ENCODE peak calls at places on chromosomes 5 and 9, in nine cellular contexts. Z, A, K, S, O, H, E, P and J are unnamed samples.
A peak's percentile ranks its signal among the peaks of the same experiment; 100 is the strongest.

GRCh38 chr9:79325501-79325900 is 246.3 kb upstream of the TLE4 start:
- DNase-seq in Z (no peak), A (no peak), K (no peak), S (no peak), O (no peak), H (no peak), E (no peak), P (no peak), J (no peak)

GRCh38 chr5:73136277-73136606 is 15.9 kb downstream of the TMEM171 start:
- DNase-seq in Z (no peak), A (no peak), K (no peak), S (no peak), O (no peak), H (peak; percentile 37), E (no peak), P (no peak), J (no peak)

GRCh38 chr5:124669956-124670671 is 76.3 kb downstream of the ZNF608 start:
- DNase-seq in Z (no peak), A (no peak), K (no peak), S (no peak), O (no peak), H (peak; percentile 68), E (no peak), P (no peak), J (no peak)

GRCh38 chr9:17191095-17191494 is 56.3 kb downstream of the CNTLN start:
- DNase-seq in Z (no peak), A (no peak), K (no peak), S (no peak), O (no peak), H (peak; percentile 60), E (no peak), P (no peak), J (no peak)

GRCh38 chr9:134559013-134559412 is 82.6 kb upstream of the COL5A1 start:
- DNase-seq in Z (peak; percentile 25), A (no peak), K (no peak), S (no peak), O (no peak), H (no peak), E (peak; percentile 24), P (no peak), J (no peak)

GRCh38 chr9:133771486-133772482 is 33.6 kb upstream of the SARDH start:
- DNase-seq in Z (peak; percentile 65), A (no peak), K (peak; percentile 23), S (no peak), O (no peak), H (no peak), E (peak; percentile 39), P (no peak), J (no peak)

GRCh38 chr5:55551298-55551846 is 16.6 kb upstream of the PLPP1 start:
- DNase-seq in Z (no peak), A (no peak), K (no peak), S (no peak), O (no peak), H (no peak), E (no peak), P (no peak), J (no peak)

GRCh38 chr5:159444441-159445082 is 114.3 kb upstream of the IL12B start:
- DNase-seq in Z (no peak), A (peak; percentile 57), K (no peak), S (no peak), O (no peak), H (peak; percentile 76), E (no peak), P (no peak), J (no peak)

GRCh38 chr5:108258001-108258400 is 123.9 kb downstream of the FBXL17 start:
- DNase-seq in Z (no peak), A (no peak), K (no peak), S (no peak), O (no peak), H (peak; percentile 8), E (no peak), P (no peak), J (no peak)

GRCh38 chr9:113221800-113222481 is 597 bp downstream of the SLC31A1 start:
- DNase-seq in Z (no peak), A (no peak), K (no peak), S (no peak), O (peak; percentile 39), H (no peak), E (no peak), P (no peak), J (no peak)

GRCh38 chr9:133477992-133478850 is 678 bp downstream of the SLC2A6 start:
- DNase-seq in Z (peak; percentile 89), A (peak; percentile 65), K (no peak), S (no peak), O (no peak), H (peak; percentile 38), E (no peak), P (peak; percentile 50), J (no peak)

GRCh38 chr9:36738318-36738975 is 165.8 kb downstream of the MELK start:
- DNase-seq in Z (no peak), A (no peak), K (no peak), S (no peak), O (no peak), H (peak; percentile 45), E (no peak), P (no peak), J (no peak)

GRCh38 chr5:74414228-74414627 is 226.3 kb downstream of the ENC1 start:
- DNase-seq in Z (no peak), A (no peak), K (no peak), S (no peak), O (no peak), H (no peak), E (no peak), P (no peak), J (no peak)

DNA sequence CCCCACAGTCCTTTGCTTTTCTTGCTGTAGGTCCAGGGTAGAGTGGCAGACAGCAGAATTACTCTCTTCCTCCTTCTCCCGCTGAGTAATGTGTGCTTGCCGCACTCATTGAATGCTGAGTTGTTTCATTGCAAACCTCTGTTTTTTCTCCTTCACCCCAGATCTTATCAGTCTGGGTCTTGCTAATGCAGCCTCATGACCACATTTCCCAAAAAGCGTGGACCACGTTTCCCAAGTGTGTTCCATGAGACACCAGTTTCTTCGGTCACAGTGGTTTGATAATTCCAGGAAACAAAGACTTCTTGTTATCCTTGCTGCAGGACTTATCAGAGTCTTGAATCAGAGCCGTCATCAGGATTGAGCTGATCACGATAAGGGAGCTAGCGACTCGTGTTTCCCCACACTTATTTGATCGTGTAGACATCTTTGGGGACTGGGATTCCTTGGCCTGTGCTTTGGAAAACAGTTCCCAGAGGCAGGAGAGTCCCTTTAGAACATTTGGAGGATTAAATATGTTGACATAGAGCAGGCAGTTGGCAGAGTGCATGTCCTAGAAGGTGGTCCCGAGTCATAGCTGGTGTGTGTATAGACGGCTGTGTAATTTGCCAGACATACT is 4.4 kb downstream of the LRRC8A start:
- DNase-seq in Z (no peak), A (no peak), K (no peak), S (no peak), O (no peak), H (peak; percentile 83), E (no peak), P (no peak), J (no peak)
- H3K27ac ChIP-seq in Z (no peak overlapping the region), A (no peak overlapping the region), K (peak overlapping the region; percentile 2), S (no peak overlapping the region), O (no peak overlapping the region), H (peak overlapping the region; percentile 27), E (peak overlapping the region; percentile 65), P (peak overlapping the region; percentile 49), J (no peak overlapping the region)

DNA sequence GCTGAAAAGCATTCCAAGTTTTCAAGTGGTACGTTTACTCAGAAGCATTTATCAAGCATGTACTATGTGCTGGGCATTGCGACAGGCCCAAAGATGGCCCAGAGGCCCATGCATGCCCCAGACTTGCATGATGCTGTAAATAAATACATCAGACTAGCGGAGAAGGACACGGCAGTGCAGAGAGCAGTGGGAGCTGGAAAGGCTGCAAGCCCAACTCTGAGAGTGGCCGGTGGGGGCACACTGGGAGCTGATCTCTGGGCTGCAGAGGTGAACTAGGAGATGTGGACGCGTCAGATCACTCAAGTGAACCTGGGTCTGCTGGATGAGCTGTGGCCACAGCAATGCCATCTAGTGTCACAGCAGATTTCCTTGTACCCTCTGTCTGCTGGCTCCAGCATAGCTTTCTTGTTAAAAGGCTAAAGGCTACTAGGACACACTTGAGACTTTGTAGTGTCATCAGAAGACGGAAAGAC is 246.9 kb downstream of the FANCC start:
- DNase-seq in Z (no peak), A (no peak), K (no peak), S (no peak), O (no peak), H (no peak), E (no peak), P (no peak), J (no peak)
- H3K4me1 ChIP-seq in Z (peaks cover 39% of the 10 kb centered on the region), A (no peaks in the 10 kb centered on the region), K (peaks cover 96% of the 10 kb centered on the region), S (peaks cover 95% of the 10 kb centered on the region), O (no peaks in the 10 kb centered on the region), H (peaks cover 16% of the 10 kb centered on the region), E (no peaks in the 10 kb centered on the region), P (peaks cover 100% of the 10 kb centered on the region), J (no peaks in the 10 kb centered on the region)

DNA sequence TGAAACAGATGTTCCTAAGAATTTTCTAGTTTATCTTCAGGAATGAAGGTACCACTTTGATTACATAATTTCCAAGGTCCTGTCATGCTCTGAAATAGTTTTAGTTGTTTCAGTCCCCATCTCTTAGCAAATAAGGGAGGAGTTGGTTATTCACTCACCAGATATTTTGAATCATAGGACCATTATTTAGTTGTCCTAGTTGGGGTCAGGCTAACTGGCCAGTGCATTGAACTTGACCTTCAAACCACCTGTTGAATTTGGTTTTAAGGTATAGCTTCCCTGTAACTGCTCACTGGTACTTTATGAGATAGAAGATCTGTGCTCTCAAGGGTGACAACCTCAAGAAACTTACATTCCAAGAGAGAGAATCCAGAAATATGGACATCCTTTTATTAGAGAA is 53.9 kb upstream of the TNFAIP8 start:
- DNase-seq in Z (no peak), A (no peak), K (no peak), S (no peak), O (no peak), H (no peak), E (no peak), P (no peak), J (no peak)
- H3K27ac ChIP-seq in Z (peak overlapping the region; percentile 7), A (no peak overlapping the region), K (peak overlapping the region; percentile 77), S (no peak overlapping the region), O (peak overlapping the region; percentile 43), H (no peak overlapping the region), E (no peak overlapping the region), P (no peak overlapping the region), J (no peak overlapping the region)

GRCh38 chr5:113215401-113216060 is 219.3 kb downstream of the TSSK1B start:
- DNase-seq in Z (no peak), A (no peak), K (no peak), S (no peak), O (no peak), H (peak; percentile 23), E (no peak), P (no peak), J (no peak)

GRCh38 chr5:113214606-113215323 is 220.0 kb downstream of the TSSK1B start:
- DNase-seq in Z (no peak), A (no peak), K (no peak), S (no peak), O (no peak), H (no peak), E (no peak), P (no peak), J (no peak)

GRCh38 chr5:113217619-113218184 is 217.1 kb downstream of the TSSK1B start:
- DNase-seq in Z (no peak), A (no peak), K (no peak), S (no peak), O (no peak), H (no peak), E (no peak), P (no peak), J (no peak)

GRCh38 chr5:113218200-113218599 is 216.6 kb downstream of the TSSK1B start:
- DNase-seq in Z (no peak), A (no peak), K (no peak), S (no peak), O (no peak), H (no peak), E (no peak), P (peak; percentile 53), J (no peak)

GRCh38 chr5:113216545-113216944 is 218.2 kb downstream of the TSSK1B start:
- DNase-seq in Z (no peak), A (no peak), K (no peak), S (no peak), O (no peak), H (no peak), E (no peak), P (no peak), J (no peak)
- H3K4me1 ChIP-seq in Z (peaks cover 24% of the 10 kb centered on the region), A (peaks cover 53% of the 10 kb centered on the region), K (peaks cover 10% of the 10 kb centered on the region), S (peaks cover 18% of the 10 kb centered on the region), O (no peaks in the 10 kb centered on the region), H (peaks cover 74% of the 10 kb centered on the region), E (no peaks in the 10 kb centered on the region), P (peaks cover 98% of the 10 kb centered on the region), J (no peaks in the 10 kb centered on the region)